ENCODE peak calls at places on chromosomes 3 and 15, in ten cellular contexts. A is germinal center; X is HCT116; G is CD8-positive, alpha-beta memory T cell; C is caudate nucleus; T is tibial nerve; L is IMR-90; N is fibroblast of gingiva; F is substantia nigra; I is neural crest cell. Y is an unnamed sample.
A peak's percentile ranks its signal among the peaks of the same experiment; 100 is the strongest.

GRCh38 chr3:104907507-104907906 is 459.2 kb upstream of the ALCAM start:
- DNase-seq in A (no peak), X (no peak), G (no peak), C (no peak), T (no peak), L (peak; percentile 90), N (peak; percentile 71), F (no peak), I (no peak), Y (no peak)

GRCh38 chr3:190865828-190866227 is 3.3 kb upstream of the GMNC start:
- DNase-seq in A (no peak), X (no peak), G (no peak), C (no peak), T (no peak), L (no peak), N (no peak), F (no peak), I (no peak), Y (no peak)

GRCh38 chr3:129453732-129454131 is 13.7 kb downstream of the IFT122 start:
- DNase-seq in A (no peak), X (no peak), G (no peak), C (no peak), T (no peak), L (peak; percentile 75), N (no peak), F (no peak), I (no peak), Y (no peak)

GRCh38 chr15:66498501-66499386 is 1.2 kb upstream of the SNAPC5 start:
- DNase-seq in A (peak; percentile 30), X (no peak), G (no peak), C (no peak), T (no peak), L (peak; percentile 51), N (peak; percentile 42), F (no peak), I (no peak), Y (no peak)

GRCh38 chr15:66738116-66738515 is 36.1 kb downstream of the SMAD6 start:
- DNase-seq in A (no peak), X (no peak), G (no peak), C (no peak), T (no peak), L (no peak), N (no peak), F (no peak), I (no peak), Y (no peak)

GRCh38 chr3:177358968-177359600 is 161.8 kb upstream of the TBL1XR1 start:
- DNase-seq in A (peak; percentile 64), X (peak; percentile 44), G (peak; percentile 24), C (no peak), T (peak; percentile 17), L (no peak), N (no peak), F (peak; percentile 18), I (peak; percentile 43), Y (no peak)

GRCh38 chr3:31377045-31377642 is 155.6 kb upstream of the STT3B start:
- DNase-seq in A (no peak), X (peak; percentile 95), G (no peak), C (no peak), T (no peak), L (peak; percentile 88), N (no peak), F (no peak), I (no peak), Y (no peak)

GRCh38 chr3:172357850-172358754 is 90.2 kb downstream of the GHSR start:
- DNase-seq in A (no peak), X (no peak), G (no peak), C (no peak), T (no peak), L (peak; percentile 24), N (peak; percentile 81), F (no peak), I (no peak), Y (no peak)

GRCh38 chr3:49098910-49099630 is 5.2 kb upstream of the QRICH1 start:
- DNase-seq in A (no peak), X (no peak), G (no peak), C (no peak), T (no peak), L (no peak), N (no peak), F (no peak), I (no peak), Y (no peak)

GRCh38 chr3:64647825-64648224 is 40.0 kb downstream of the ADAMTS9 start:
- DNase-seq in A (no peak), X (no peak), G (no peak), C (no peak), T (no peak), L (no peak), N (no peak), F (no peak), I (peak; percentile 4), Y (no peak)

GRCh38 chr15:47870300-47870955 is 153.1 kb downstream of the SEMA6D start:
- DNase-seq in A (no peak), X (no peak), G (no peak), C (no peak), T (no peak), L (no peak), N (no peak), F (no peak), I (no peak), Y (no peak)

GRCh38 chr15:93028111-93028631 is 60.8 kb downstream of the RGMA start:
- DNase-seq in A (no peak), X (no peak), G (no peak), C (no peak), T (no peak), L (no peak), N (no peak), F (no peak), I (no peak), Y (no peak)

GRCh38 chr15:69094124-69095030 is 66.1 kb upstream of the GLCE start:
- DNase-seq in A (no peak), X (no peak), G (no peak), C (no peak), T (no peak), L (no peak), N (no peak), F (peak; percentile 12), I (no peak), Y (no peak)

GRCh38 chr3:160448845-160449659 is 534 bp downstream of the TRIM59 start:
- DNase-seq in A (peak; percentile 52), X (no peak), G (no peak), C (peak; percentile 75), T (no peak), L (peak; percentile 55), N (peak; percentile 33), F (no peak), I (no peak), Y (no peak)

GRCh38 chr3:149879872-149880271 is 66.9 kb downstream of the RNF13 start:
- DNase-seq in A (no peak), X (peak; percentile 24), G (no peak), C (peak; percentile 4), T (peak; percentile 58), L (peak; percentile 68), N (peak; percentile 63), F (peak; percentile 41), I (peak; percentile 59), Y (peak; percentile 2)

GRCh38 chr3:106811376-106811775 is 565.9 kb upstream of the CCDC54 start:
- DNase-seq in A (no peak), X (no peak), G (no peak), C (no peak), T (no peak), L (peak; percentile 88), N (peak; percentile 45), F (no peak), I (no peak), Y (no peak)

GRCh38 chr3:171157286-171157685 is 130.8 kb upstream of the SLC2A2 start:
- DNase-seq in A (no peak), X (no peak), G (no peak), C (no peak), T (no peak), L (no peak), N (no peak), F (peak; percentile 74), I (no peak), Y (no peak)

GRCh38 chr15:71899665-71900064 is 89.3 kb downstream of the NR2E3 start:
- DNase-seq in A (no peak), X (no peak), G (no peak), C (no peak), T (no peak), L (no peak), N (no peak), F (no peak), I (no peak), Y (no peak)

GRCh38 chr15:78051622-78052405 is 25.7 kb downstream of the TBC1D2B start:
- DNase-seq in A (no peak), X (no peak), G (no peak), C (no peak), T (no peak), L (peak; percentile 56), N (no peak), F (no peak), I (no peak), Y (no peak)

GRCh38 chr3:157786618-157787017 is 283.4 kb upstream of the VEPH1 start:
- DNase-seq in A (no peak), X (no peak), G (no peak), C (no peak), T (no peak), L (peak; percentile 24), N (peak; percentile 7), F (no peak), I (no peak), Y (no peak)

GRCh38 chr3:49906004-49906860 is 2.6 kb upstream of the MST1R start:
- DNase-seq in A (peak; percentile 67), X (peak; percentile 55), G (peak; percentile 18), C (peak; percentile 50), T (peak; percentile 27), L (peak; percentile 46), N (peak; percentile 37), F (no peak), I (peak; percentile 46), Y (peak; percentile 41)

GRCh38 chr3:57793737-57794187 is 37.7 kb downstream of the SLMAP start:
- DNase-seq in A (no peak), X (no peak), G (no peak), C (no peak), T (no peak), L (peak; percentile 26), N (no peak), F (no peak), I (no peak), Y (no peak)